ENCODE peak calls at places on chromosomes 4 and X, in four cellular contexts. M, B, H and P are unnamed samples.
A peak's percentile ranks its signal among the peaks of the same experiment; 100 is the strongest.

GRCh38 chr4:1399508-1400190 is 6.6 kb downstream of the NKX1-1 start:
- DNase-seq in H (no peak), B (no peak), M (peak; percentile 15), P (no peak)

GRCh38 chr4:78310056-78310731 is 241.4 kb upstream of the ANXA3 start:
- DNase-seq in H (no peak), B (no peak), M (no peak), P (no peak)

GRCh38 chr4:147456706-147457105 is 24.2 kb upstream of the EDNRA start:
- DNase-seq in B (no peak), M (no peak), H (no peak), P (no peak)

GRCh38 chr4:168569066-168569908 is 72.4 kb downstream of the PALLD start:
- DNase-seq in B (no peak), H (no peak), M (no peak), P (peak; percentile 32)

GRCh38 chr4:54547299-54548097 is 110.3 kb upstream of the KIT start:
- DNase-seq in B (no peak), M (no peak), H (no peak), P (no peak)

GRCh38 chr4:79046191-79046590 is 107.0 kb upstream of the PAQR3 start:
- DNase-seq in H (no peak), B (no peak), M (no peak), P (no peak)

GRCh38 chrX:82658492-82658891 is 849.6 kb upstream of the POU3F4 start:
- DNase-seq in H (no peak), M (no peak), B (no peak), P (no peak)

GRCh38 chr4:6660430-6660829 is 19.9 kb downstream of the MRFAP1 start:
- DNase-seq in M (no peak), B (no peak), H (no peak), P (no peak)

GRCh38 chr4:26269038-26269437 is 51.8 kb upstream of the RBPJ start:
- DNase-seq in M (no peak), H (no peak), B (no peak), P (no peak)

GRCh38 chr4:88822034-88822433 is 124.4 kb upstream of the NAP1L5 start:
- DNase-seq in M (no peak), B (no peak), H (no peak), P (no peak)
- H3K4me3 ChIP-seq in M (peak overlapping the region; percentile 56), B (no peak overlapping the region), H (no peak overlapping the region), P (peak overlapping the region; percentile 60)

GRCh38 chr4:8235686-8236085 is 33.9 kb upstream of the HTRA3 start:
- DNase-seq in H (no peak), M (no peak), B (no peak), P (no peak)

GRCh38 chr4:8236920-8237195 is 32.7 kb upstream of the HTRA3 start:
- DNase-seq in M (no peak), H (no peak), B (no peak), P (no peak)

GRCh38 chr4:8235224-8235623 is 34.3 kb upstream of the HTRA3 start:
- DNase-seq in B (no peak), H (no peak), M (no peak), P (no peak)

GRCh38 chr4:8237256-8237989 is 32.1 kb upstream of the HTRA3 start:
- DNase-seq in B (no peak), H (no peak), M (no peak), P (no peak)

DNA sequence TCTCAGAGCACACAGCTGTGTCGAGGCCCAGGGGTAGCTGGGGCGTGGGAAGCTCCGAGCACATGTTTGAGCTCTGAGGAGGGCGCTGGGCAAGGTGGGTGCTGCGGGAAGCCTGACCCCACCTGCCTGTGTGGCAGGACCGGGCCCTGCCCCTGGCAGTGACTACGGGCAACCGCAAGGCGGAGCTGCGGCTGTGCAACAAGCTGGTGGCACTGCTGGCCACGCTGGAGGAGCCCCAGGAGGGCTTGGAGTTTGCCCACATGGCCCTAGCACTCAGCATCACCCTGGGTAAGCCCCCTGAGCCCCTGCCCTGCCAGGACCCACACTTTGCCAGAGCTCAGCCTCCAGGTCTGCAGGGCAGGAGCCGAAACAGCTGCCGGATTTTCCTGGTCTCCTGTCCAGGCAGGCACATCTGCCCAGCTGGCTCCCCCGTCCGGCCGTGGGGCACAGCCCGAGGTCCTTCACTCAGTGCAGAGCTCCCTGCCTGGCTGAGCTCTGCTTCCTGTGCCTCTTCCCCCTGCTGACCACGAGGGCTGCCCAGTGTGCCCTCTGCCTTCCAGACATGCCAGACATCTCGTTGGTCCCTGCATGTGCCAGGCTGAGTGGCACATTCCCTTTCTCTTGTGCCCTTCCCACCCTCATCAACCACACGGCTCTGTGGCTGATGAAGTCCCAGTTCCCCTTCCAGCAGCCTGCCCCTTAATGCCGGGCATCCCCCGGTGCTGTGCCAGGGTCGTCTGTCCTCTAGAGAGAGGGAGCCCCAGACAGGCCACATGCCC is 33.2 kb upstream of the HTRA3 start:
- DNase-seq in B (no peak), H (no peak), M (no peak), P (no peak)
- TF ChIP-seq CTCF in B (no peak), H (no peak), M (no peak), P (no peak)

GRCh38 chrX:24148535-24149345 is 789 bp upstream of the ZFX start:
- DNase-seq in H (no peak), B (no peak), M (no peak), P (peak; percentile 17)
- H3K4me3 ChIP-seq in H (peak overlapping the region; percentile 67), B (peak overlapping the region; percentile 72), M (peak overlapping the region; percentile 55), P (peak overlapping the region; percentile 71)

GRCh38 chrX:137926090-137926489 is 360.2 kb downstream of the ZIC3 start:
- DNase-seq in B (no peak), M (no peak), H (no peak), P (no peak)
- TF ChIP-seq CTCF in B (peak; percentile 25), M (peak; percentile 37), H (no peak), P (no peak)

DNA sequence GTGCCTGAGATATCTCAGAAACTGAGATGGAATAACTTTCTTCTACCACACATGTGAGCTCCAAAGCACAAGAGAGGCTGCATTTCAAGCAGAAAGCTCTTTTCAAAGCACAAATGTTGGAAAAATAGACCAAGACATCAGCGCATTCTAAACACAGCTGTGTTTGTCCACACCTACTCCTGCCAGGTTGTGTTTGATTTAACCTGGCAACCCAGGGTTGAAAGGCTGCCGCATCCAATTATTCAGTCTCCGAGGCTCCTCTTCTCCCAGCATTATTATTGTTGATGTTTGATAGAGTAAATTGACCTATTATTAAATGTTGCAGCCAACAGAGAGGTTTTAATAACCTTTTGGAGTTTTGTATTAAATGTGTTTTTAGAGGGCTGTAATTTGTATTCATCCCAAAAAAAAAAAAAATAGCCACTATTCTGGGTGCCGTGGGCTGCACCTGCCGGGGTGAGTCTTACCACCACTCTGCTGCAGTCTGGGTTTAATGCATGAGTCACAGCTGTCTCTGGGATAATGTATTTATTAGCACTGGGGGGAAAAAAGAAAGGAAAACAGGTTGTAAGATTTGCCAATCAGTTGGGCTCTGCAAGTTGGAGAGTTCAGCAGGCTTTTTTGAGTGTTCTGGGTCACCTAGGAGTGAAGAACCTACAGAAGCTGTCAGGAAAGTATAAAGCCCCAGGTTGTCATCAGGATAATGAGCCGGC is 105.2 kb upstream of the NOCT start:
- DNase-seq in B (no peak), H (no peak), M (no peak), P (no peak)
- H3K4me3 ChIP-seq in B (no peak overlapping the region), H (no peak overlapping the region), M (no peak overlapping the region), P (no peak overlapping the region)

GRCh38 chr4:154939851-154940250 is 158.8 kb downstream of the RBM46 start:
- DNase-seq in H (no peak), M (no peak), B (no peak), P (no peak)
- TF ChIP-seq CTCF in H (no peak), M (no peak), B (no peak), P (no peak)

GRCh38 chr4:76950846-76951321 is 1.3 kb downstream of the SEPTIN11 start:
- DNase-seq in B (peak; percentile 38), M (no peak), H (no peak), P (no peak)
- H3K4me3 ChIP-seq in B (peak overlapping the region; percentile 93), M (peak overlapping the region; percentile 77), H (peak overlapping the region; percentile 93), P (peak overlapping the region; percentile 74)

GRCh38 chr4:71288875-71289274 is 49.9 kb upstream of the SLC4A4 start:
- DNase-seq in H (no peak), M (no peak), B (no peak), P (no peak)
- TF ChIP-seq CTCF in H (no peak), M (no peak), B (no peak), P (no peak)

DNA sequence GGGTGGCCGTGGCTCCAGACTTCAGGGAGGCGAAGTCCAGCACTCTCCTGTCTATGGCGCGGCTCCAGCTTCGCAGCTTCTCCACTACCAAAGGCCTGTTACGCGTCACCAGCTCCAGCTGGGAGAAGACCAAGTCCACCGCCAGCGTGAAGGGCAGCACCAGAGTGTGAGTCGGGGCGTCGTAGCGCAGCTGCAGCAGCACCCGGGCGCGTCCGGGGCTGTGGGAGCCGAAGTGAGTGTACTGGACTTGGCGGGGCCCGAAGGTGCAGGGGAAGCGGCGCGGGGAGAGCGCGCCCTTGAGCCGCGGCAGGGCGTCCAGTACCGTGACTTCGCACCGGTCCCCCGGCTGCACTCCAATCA is 435 bp downstream of the FREM3 start:
- DNase-seq in M (peak; percentile 33), H (no peak), B (no peak), P (no peak)
- H3K4me3 ChIP-seq in M (peak overlapping the region; percentile 52), H (no peak overlapping the region), B (no peak overlapping the region), P (peak overlapping the region; percentile 47)